ENCODE peak calls at places on chromosome 4, in four cellular contexts. U is K562, A is IMR-90, S is H1. R is an unnamed sample.

GRCh38 chr4:113979157-113979972 is at the start of gene ARSJ:
- DNase-seq in U (no peak), S (peak), A (peak), R (no peak)

GRCh38 chr4:185305979-185306442 is 89.7 kb downstream of the LRP2BP start:
- DNase-seq in S (peak), A (peak), U (no peak), R (no peak)

GRCh38 chr4:73998040-73999011 is at the start of gene CXCL5:
- DNase-seq in U (no peak), S (peak), A (peak), R (no peak)

GRCh38 chr4:71441186-71442169 is 102.7 kb downstream of the SLC4A4 start:
- DNase-seq in U (peak), S (no peak), A (peak), R (no peak)

GRCh38 chr4:162274354-162274753 is 110.6 kb upstream of the FSTL5 start:
- DNase-seq in U (no peak), A (no peak), S (no peak), R (peak)

GRCh38 chr4:186216465-186217024 is 10.8 kb upstream of the KLKB1 start:
- DNase-seq in S (no peak), A (no peak), U (no peak), R (no peak)

GRCh38 chr4:17082186-17082585 is 183.7 kb upstream of the LDB2 start:
- DNase-seq in U (no peak), A (no peak), S (no peak), R (no peak)

GRCh38 chr4:141459020-141459419 is 177.4 kb upstream of the IL15 start:
- DNase-seq in S (no peak), A (no peak), U (no peak), R (no peak)

GRCh38 chr4:100495074-100495473 is 22.7 kb downstream of the EMCN start:
- DNase-seq in S (no peak), A (no peak), U (no peak), R (no peak)

GRCh38 chr4:153570228-153570973 is 104.2 kb downstream of the TMEM131L start:
- DNase-seq in A (no peak), S (no peak), U (no peak), R (no peak)

GRCh38 chr4:153068751-153069150 is 132.6 kb downstream of the FHDC1 start:
- DNase-seq in A (no peak), S (no peak), U (no peak), R (no peak)

GRCh38 chr4:47270226-47270888 is 193.1 kb downstream of the COMMD8 start:
- DNase-seq in U (no peak), A (peak), S (no peak), R (no peak)

GRCh38 chr4:15870079-15870478 is 68.5 kb downstream of the FGFBP1 start:
- DNase-seq in A (no peak), U (peak), S (no peak), R (no peak)

GRCh38 chr4:16029329-16029728 is 54.5 kb downstream of the PROM1 start:
- DNase-seq in A (peak), S (no peak), U (no peak), R (no peak)

GRCh38 chr4:169244210-169244609 is 26.5 kb downstream of the SH3RF1 start:
- DNase-seq in S (no peak), U (no peak), A (no peak), R (no peak)

GRCh38 chr4:26220704-26221103 is 100.1 kb upstream of the RBPJ start:
- DNase-seq in S (no peak), U (no peak), A (peak), R (no peak)

GRCh38 chr4:38180456-38180855 is 220.3 kb downstream of the PTTG2 start:
- DNase-seq in A (peak), U (no peak), S (no peak), R (no peak)

DNA sequence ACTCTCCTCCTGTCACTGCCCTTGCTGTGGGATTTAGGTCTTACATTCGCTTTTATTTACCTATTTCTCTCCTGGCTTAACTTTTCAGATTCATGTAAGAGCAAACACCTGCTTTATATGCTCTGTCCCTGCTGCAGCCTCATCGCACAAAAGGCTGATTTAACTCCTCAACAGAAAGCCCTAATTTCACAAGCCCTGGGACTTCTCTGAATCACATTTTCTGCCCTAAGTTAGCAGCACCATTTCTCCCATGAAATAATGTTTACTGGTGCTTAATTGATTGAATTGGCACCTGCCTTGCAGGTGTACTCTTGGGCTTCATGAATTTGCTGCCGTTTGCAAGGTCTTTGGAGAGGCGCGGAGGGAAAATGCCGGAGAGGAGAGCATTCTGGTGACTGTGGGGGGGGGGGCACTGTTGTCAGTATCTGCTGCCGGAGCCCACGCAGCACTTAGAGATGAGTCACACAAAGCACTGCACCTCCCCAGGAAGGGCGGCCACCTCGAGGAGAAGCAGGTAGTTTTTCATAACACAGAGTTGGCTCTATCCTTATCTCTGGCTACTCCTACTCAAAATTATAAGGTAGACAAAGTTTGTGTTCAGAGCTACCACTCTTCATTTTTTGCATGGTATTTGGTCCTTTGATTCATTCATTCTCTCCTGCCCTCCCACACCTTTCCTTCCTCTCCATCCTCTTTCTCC is 76.4 kb upstream of the SCOC start:
- DNase-seq in S (no peak), U (peak), A (no peak), R (no peak)
- TF ChIP-seq CHD1 in S (no peak), U (no peak), A (no peak), R (no peak)

GRCh38 chr4:1172228-1172851 is at the start of gene SPON2:
- DNase-seq in A (peak), S (no peak), U (no peak), R (no peak)
- TF ChIP-seq CHD1 in A (no peak), S (no peak), U (no peak), R (no peak)

GRCh38 chr4:155473420-155474095 is 96.8 kb upstream of the MAP9 start:
- DNase-seq in U (no peak), S (no peak), A (peak), R (no peak)
- TF ChIP-seq CHD1 in U (no peak), S (no peak), A (no peak), R (no peak)

DNA sequence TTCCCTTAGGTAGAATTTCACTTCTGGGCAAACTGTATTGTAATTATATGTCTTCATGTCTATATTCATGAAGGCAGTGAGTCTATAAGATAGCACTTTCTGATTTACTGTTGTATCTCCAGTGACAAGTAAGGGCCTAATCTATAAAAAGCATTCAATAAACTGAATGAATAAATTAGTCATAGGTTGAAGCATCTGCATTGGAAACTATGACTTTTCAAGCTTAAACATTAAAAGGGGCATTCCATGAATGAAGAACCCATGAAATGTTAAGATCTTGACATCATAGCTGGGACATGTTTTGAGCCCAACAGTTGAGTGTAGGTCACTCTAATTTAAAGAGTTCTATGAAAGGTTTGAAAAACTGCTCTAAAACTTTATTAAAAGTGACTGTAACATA is 159.3 kb upstream of the LCORL start:
- DNase-seq in S (no peak), U (no peak), A (no peak), R (no peak)
- TF ChIP-seq CHD1 in S (no peak), U (no peak), A (no peak), R (no peak)

GRCh38 chr4:4666187-4666586 is 124.3 kb upstream of the STX18 start:
- DNase-seq in U (no peak), A (no peak), S (no peak), R (no peak)

GRCh38 chr4:4668355-4669210 is 126.7 kb upstream of the STX18 start:
- DNase-seq in A (no peak), S (no peak), U (peak), R (no peak)

GRCh38 chr4:4666693-4667642 is 125.1 kb upstream of the STX18 start:
- DNase-seq in U (no peak), S (no peak), A (no peak), R (no peak)

GRCh38 chr4:4670869-4671268 is 129.0 kb upstream of the STX18 start:
- DNase-seq in A (no peak), U (no peak), S (no peak), R (no peak)

GRCh38 chr4:4667643-4668081 is 125.8 kb upstream of the STX18 start:
- DNase-seq in U (no peak), A (no peak), S (no peak), R (no peak)
- TF ChIP-seq CHD1 in U (no peak), A (no peak), S (no peak), R (no peak)

GRCh38 chr4:84569009-84569408 is 13.9 kb upstream of the CDS1 start:
- DNase-seq in A (no peak), S (no peak), U (no peak), R (no peak)

GRCh38 chr4:84573335-84573734 is 9.6 kb upstream of the CDS1 start:
- DNase-seq in U (no peak), A (no peak), S (no peak), R (no peak)

GRCh38 chr4:84563002-84563401 is 19.9 kb upstream of the CDS1 start:
- DNase-seq in S (no peak), A (no peak), U (no peak), R (no peak)

GRCh38 chr4:84565951-84566350 is 17.0 kb upstream of the CDS1 start:
- DNase-seq in S (no peak), U (no peak), A (no peak), R (no peak)

DNA sequence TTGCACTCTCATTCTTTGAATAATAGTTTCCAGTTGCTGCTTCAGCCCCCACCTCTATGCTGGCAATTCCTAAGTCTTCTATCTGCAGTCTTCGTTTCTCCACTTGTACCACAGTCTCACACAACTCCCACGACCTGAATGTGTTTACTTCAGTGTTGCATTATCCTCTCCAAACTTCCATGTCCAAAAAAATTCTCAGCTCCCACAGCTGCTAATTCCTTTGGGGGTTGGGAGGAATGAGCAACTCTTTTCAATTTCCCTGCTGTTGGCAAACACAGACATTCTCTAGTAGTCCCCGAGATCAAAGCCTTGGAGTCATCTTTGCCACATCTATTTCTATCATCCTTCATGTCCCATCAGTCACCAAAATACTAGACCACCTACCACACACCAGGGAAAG is 14.4 kb upstream of the CDS1 start:
- DNase-seq in A (no peak), U (no peak), S (no peak), R (no peak)
- TF ChIP-seq CHD1 in A (no peak), U (no peak), S (no peak), R (no peak)

DNA sequence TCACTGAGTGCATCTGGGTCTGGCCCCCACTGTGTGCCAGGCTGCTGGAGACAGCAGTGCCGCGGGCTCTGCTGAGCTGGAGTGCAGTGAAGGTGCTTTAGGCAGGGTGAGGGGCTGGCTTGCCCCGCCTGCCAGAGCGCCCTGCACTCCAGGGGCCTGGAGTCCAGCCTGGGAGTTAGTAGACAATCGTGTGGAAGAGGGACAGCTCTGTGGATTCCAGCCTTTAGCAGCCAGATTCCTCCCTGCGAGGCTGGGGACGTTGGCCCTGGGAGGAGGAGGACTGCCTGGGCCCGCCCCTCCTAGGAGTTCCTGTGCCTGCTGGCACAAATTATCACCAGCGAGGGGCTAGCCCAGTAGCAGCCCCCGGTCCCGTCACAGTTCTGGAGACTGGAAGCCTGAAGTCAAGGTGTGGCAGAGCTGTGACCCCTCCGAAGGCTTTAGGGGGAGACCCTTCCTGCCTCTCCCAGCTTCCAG is 7.4 kb downstream of the RGS12 start:
- DNase-seq in U (no peak), A (no peak), S (no peak), R (no peak)
- TF ChIP-seq CHD1 in U (no peak), A (no peak), S (no peak), R (no peak)

DNA sequence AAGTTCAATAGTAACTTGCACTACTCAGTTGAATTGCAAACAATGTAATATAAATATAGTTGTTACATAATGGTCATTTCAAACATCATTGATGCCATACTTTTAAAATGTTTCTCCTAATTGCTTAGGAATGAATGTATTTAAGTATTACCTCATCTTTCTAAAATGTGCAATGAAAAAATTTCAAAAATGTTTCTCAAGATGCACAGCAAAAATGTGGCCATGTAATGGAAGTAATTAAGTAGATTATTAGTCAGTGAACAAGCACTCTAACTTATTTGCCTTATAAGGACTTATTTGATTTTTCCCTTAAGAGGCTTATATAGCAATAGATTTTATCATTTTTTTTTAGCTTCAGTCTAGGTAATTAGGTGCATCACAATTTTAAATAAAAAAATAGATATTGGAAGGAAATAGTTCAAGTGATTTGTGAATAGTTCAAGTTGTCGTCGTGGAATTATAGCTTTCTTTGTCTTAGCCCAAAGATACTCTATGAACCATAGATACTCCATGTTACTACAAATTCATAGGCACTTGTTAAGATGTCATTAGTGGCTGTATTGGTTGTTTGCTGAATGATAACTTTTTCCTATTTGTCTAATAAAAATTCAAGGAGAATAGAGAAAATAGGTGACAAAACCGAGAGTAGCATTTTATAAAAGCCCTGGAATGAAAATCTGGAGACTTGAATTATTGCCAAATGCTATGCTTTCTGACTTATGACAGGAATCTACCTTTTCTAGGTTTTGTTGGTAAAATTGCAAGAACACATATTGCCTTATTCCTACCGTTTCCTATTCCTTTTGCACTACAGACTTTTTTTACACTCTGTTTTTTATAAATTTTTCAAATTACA is 118.5 kb downstream of the TLL1 start:
- DNase-seq in A (no peak), U (no peak), S (no peak), R (no peak)
- TF ChIP-seq CHD1 in A (no peak), U (no peak), S (no peak), R (no peak)

DNA sequence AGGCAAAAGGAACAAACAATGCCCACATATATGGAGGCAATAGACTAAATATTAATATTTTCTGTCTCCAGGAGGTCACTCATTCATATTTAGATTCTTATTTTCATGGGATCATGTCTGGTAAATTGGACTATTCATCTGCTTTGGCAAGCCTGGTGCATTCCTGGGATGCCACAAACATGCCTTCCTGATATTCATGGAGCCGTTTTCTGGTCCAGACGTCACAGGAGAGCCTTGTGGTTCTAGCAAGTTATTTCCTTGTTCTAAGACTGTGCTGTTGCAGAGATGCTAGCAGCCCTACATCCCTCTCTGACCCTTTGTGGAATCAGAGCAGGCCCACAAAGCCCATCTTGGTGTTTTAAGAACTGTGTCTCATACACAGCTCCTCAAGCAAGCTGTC is 16.1 kb upstream of the EXOSC9 start:
- DNase-seq in U (no peak), A (peak), S (no peak), R (no peak)
- TF ChIP-seq CHD1 in U (no peak), A (no peak), S (no peak), R (no peak)

GRCh38 chr4:24793219-24794005 is 2.0 kb upstream of the SOD3 start:
- DNase-seq in U (peak), A (peak), S (no peak), R (no peak)

GRCh38 chr4:24795666-24796381 is 451 bp downstream of the SOD3 start:
- DNase-seq in U (peak), A (no peak), S (no peak), R (no peak)

GRCh38 chr4:24792552-24792951 is 2.8 kb upstream of the SOD3 start:
- DNase-seq in S (no peak), A (no peak), U (no peak), R (no peak)

GRCh38 chr4:24794916-24795665 is at the start of gene SOD3:
- DNase-seq in U (peak), A (peak), S (peak), R (no peak)

DNA sequence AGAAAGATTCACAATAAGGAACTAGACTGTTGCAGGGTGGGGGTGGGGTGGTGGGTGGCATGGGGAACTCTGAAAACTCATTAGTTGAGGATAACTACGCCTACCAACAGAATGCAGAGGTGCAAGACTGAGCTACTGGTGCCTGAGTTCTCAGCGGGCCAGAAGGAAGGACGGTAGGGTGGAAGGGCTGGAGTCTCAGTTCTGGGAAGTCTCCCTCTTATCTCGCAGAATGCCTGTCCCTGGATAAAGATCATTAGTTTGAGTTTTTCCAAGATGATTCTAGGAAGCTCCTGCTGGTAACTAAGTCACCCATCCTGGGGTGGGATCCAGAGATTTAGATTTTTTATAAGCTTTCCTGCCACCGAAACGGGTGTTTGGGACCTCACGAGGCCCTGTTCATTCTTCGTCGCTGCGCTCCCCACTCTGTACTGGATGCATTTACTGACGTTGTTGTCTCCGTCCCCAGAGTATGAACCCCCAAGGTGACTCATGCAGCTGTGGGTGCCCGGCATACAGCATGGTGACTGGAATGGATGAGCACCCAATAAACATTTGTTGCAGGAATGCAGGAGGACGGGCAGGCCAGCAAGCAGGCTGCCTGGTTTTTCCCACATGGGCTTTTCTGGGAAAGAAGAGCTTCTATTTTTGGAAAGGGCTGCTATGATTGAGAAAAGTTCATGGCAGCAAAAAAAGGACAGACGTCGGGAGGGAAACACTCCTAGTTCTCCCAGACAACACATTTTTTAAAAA is 1.1 kb upstream of the SOD3 start:
- DNase-seq in A (peak), S (no peak), U (no peak), R (no peak)
- TF ChIP-seq CHD1 in A (no peak), S (no peak), U (no peak), R (no peak)